ENCODE peak calls at places on chromosomes 4 and X, in seven cellular contexts. One of them, this sample, is unnamed.

GRCh38 chrX:13837290-13837745 is 20.4 kb upstream of the GPM6B start:
- DNase-seq in Jurkat, Clone E6-1: no peak
- DNase-seq in NAMALWA: no peak
- DNase-seq in mesendoderm: peak
- DNase-seq in adipocyte: no peak
- DNase-seq in NCI-H1417: no peak
- DNase-seq in cardiac fibroblast: no peak
- DNase-seq in this sample: no peak

GRCh38 chr4:156949373-156949814 is 22.2 kb downstream of the PDGFC start:
- DNase-seq in Jurkat, Clone E6-1: no peak
- DNase-seq in NAMALWA: no peak
- DNase-seq in mesendoderm: no peak
- DNase-seq in adipocyte: peak
- DNase-seq in NCI-H1417: no peak
- DNase-seq in cardiac fibroblast: peak
- DNase-seq in this sample: no peak

GRCh38 chrX:121479406-121479805 is 432.0 kb downstream of the GLUD2 start:
- DNase-seq in Jurkat, Clone E6-1: peak
- DNase-seq in NAMALWA: peak
- DNase-seq in mesendoderm: peak
- DNase-seq in adipocyte: no peak
- DNase-seq in NCI-H1417: no peak
- DNase-seq in cardiac fibroblast: peak
- DNase-seq in this sample: no peak

GRCh38 chr4:148273501-148273986 is 168.7 kb downstream of the NR3C2 start:
- DNase-seq in Jurkat, Clone E6-1: no peak
- DNase-seq in NAMALWA: no peak
- DNase-seq in mesendoderm: peak
- DNase-seq in adipocyte: no peak
- DNase-seq in NCI-H1417: no peak
- DNase-seq in cardiac fibroblast: no peak
- DNase-seq in this sample: no peak

GRCh38 chr4:124095596-124095995 is 616.9 kb downstream of the ANKRD50 start:
- DNase-seq in Jurkat, Clone E6-1: no peak
- DNase-seq in NAMALWA: no peak
- DNase-seq in mesendoderm: no peak
- DNase-seq in adipocyte: no peak
- DNase-seq in NCI-H1417: no peak
- DNase-seq in cardiac fibroblast: peak
- DNase-seq in this sample: no peak

GRCh38 chrX:10110984-10111363 is 45.8 kb upstream of the CLCN4 start:
- DNase-seq in Jurkat, Clone E6-1: no peak
- DNase-seq in NAMALWA: peak
- DNase-seq in mesendoderm: no peak
- DNase-seq in adipocyte: peak
- DNase-seq in NCI-H1417: no peak
- DNase-seq in cardiac fibroblast: no peak
- DNase-seq in this sample: no peak

GRCh38 chr4:6354119-6354518 is 84.5 kb downstream of the WFS1 start:
- DNase-seq in Jurkat, Clone E6-1: no peak
- DNase-seq in NAMALWA: no peak
- DNase-seq in mesendoderm: no peak
- DNase-seq in adipocyte: no peak
- DNase-seq in NCI-H1417: no peak
- DNase-seq in cardiac fibroblast: no peak
- DNase-seq in this sample: no peak

GRCh38 chrX:68895339-68896250 is 66.8 kb downstream of the EFNB1 start:
- DNase-seq in Jurkat, Clone E6-1: no peak
- DNase-seq in NAMALWA: no peak
- DNase-seq in mesendoderm: peak
- DNase-seq in adipocyte: peak
- DNase-seq in NCI-H1417: no peak
- DNase-seq in cardiac fibroblast: peak
- DNase-seq in this sample: peak

GRCh38 chr4:23484689-23485088 is 405.2 kb downstream of the PPARGC1A start:
- DNase-seq in Jurkat, Clone E6-1: no peak
- DNase-seq in NAMALWA: no peak
- DNase-seq in mesendoderm: peak
- DNase-seq in adipocyte: no peak
- DNase-seq in NCI-H1417: no peak
- DNase-seq in cardiac fibroblast: no peak
- DNase-seq in this sample: no peak

GRCh38 chrX:22060451-22060940 is 28.4 kb downstream of the PHEX start:
- DNase-seq in Jurkat, Clone E6-1: no peak
- DNase-seq in NAMALWA: no peak
- DNase-seq in mesendoderm: no peak
- DNase-seq in adipocyte: peak
- DNase-seq in NCI-H1417: no peak
- DNase-seq in cardiac fibroblast: peak
- DNase-seq in this sample: no peak

GRCh38 chr4:55920571-55920970 is 28.2 kb upstream of the CEP135 start:
- DNase-seq in Jurkat, Clone E6-1: no peak
- DNase-seq in NAMALWA: no peak
- DNase-seq in mesendoderm: no peak
- DNase-seq in adipocyte: no peak
- DNase-seq in NCI-H1417: no peak
- DNase-seq in cardiac fibroblast: peak
- DNase-seq in this sample: no peak

GRCh38 chr4:147368948-147369347 is 111.9 kb upstream of the EDNRA start:
- DNase-seq in Jurkat, Clone E6-1: no peak
- DNase-seq in NAMALWA: no peak
- DNase-seq in mesendoderm: no peak
- DNase-seq in adipocyte: peak
- DNase-seq in NCI-H1417: no peak
- DNase-seq in cardiac fibroblast: peak
- DNase-seq in this sample: no peak

GRCh38 chr4:86032476-86033022 is 327.3 kb downstream of the MAPK10 start:
- DNase-seq in Jurkat, Clone E6-1: no peak
- DNase-seq in NAMALWA: no peak
- DNase-seq in mesendoderm: no peak
- DNase-seq in adipocyte: peak
- DNase-seq in NCI-H1417: no peak
- DNase-seq in cardiac fibroblast: peak
- DNase-seq in this sample: no peak

GRCh38 chr4:40264995-40265909 is 68.4 kb downstream of the RHOH start:
- DNase-seq in Jurkat, Clone E6-1: peak
- DNase-seq in NAMALWA: peak
- DNase-seq in mesendoderm: peak
- DNase-seq in adipocyte: no peak
- DNase-seq in NCI-H1417: peak
- DNase-seq in cardiac fibroblast: peak
- DNase-seq in this sample: no peak

GRCh38 chr4:23423540-23423939 is 466.3 kb downstream of the PPARGC1A start:
- DNase-seq in Jurkat, Clone E6-1: no peak
- DNase-seq in NAMALWA: no peak
- DNase-seq in mesendoderm: no peak
- DNase-seq in adipocyte: no peak
- DNase-seq in NCI-H1417: no peak
- DNase-seq in cardiac fibroblast: no peak
- DNase-seq in this sample: no peak

GRCh38 chrX:19593684-19594083 is 78.4 kb upstream of the MAP3K15 start:
- DNase-seq in Jurkat, Clone E6-1: peak
- DNase-seq in NAMALWA: peak
- DNase-seq in mesendoderm: peak
- DNase-seq in adipocyte: peak
- DNase-seq in NCI-H1417: no peak
- DNase-seq in cardiac fibroblast: peak
- DNase-seq in this sample: peak

GRCh38 chrX:72121381-72121780 is 10.3 kb downstream of the RTL5 start:
- DNase-seq in Jurkat, Clone E6-1: no peak
- DNase-seq in NAMALWA: no peak
- DNase-seq in mesendoderm: no peak
- DNase-seq in adipocyte: peak
- DNase-seq in NCI-H1417: peak
- DNase-seq in cardiac fibroblast: peak
- DNase-seq in this sample: peak

GRCh38 chr4:54063737-54064316 is 578 bp downstream of the CHIC2 start:
- DNase-seq in Jurkat, Clone E6-1: no peak
- DNase-seq in NAMALWA: peak
- DNase-seq in mesendoderm: peak
- DNase-seq in adipocyte: peak
- DNase-seq in NCI-H1417: no peak
- DNase-seq in cardiac fibroblast: peak
- DNase-seq in this sample: peak

GRCh38 chr4:177008071-177008835 is 215.5 kb upstream of the VEGFC start:
- DNase-seq in Jurkat, Clone E6-1: no peak
- DNase-seq in NAMALWA: no peak
- DNase-seq in mesendoderm: no peak
- DNase-seq in adipocyte: peak
- DNase-seq in NCI-H1417: no peak
- DNase-seq in cardiac fibroblast: peak
- DNase-seq in this sample: no peak

GRCh38 chrX:123340691-123341090 is 156.6 kb downstream of the GRIA3 start:
- DNase-seq in Jurkat, Clone E6-1: no peak
- DNase-seq in NAMALWA: no peak
- DNase-seq in mesendoderm: no peak
- DNase-seq in adipocyte: peak
- DNase-seq in NCI-H1417: no peak
- DNase-seq in cardiac fibroblast: peak
- DNase-seq in this sample: no peak

GRCh38 chr4:72449705-72450104 is 119.3 kb downstream of the ADAMTS3 start:
- DNase-seq in Jurkat, Clone E6-1: no peak
- DNase-seq in NAMALWA: no peak
- DNase-seq in mesendoderm: no peak
- DNase-seq in adipocyte: peak
- DNase-seq in NCI-H1417: no peak
- DNase-seq in cardiac fibroblast: peak
- DNase-seq in this sample: no peak

GRCh38 chr4:41204400-41204978 is 9.9 kb downstream of the APBB2 start:
- DNase-seq in Jurkat, Clone E6-1: no peak
- DNase-seq in NAMALWA: no peak
- DNase-seq in mesendoderm: peak
- DNase-seq in adipocyte: peak
- DNase-seq in NCI-H1417: no peak
- DNase-seq in cardiac fibroblast: peak
- DNase-seq in this sample: peak

GRCh38 chr4:48331577-48332340 is 9.6 kb upstream of the SLAIN2 start:
- DNase-seq in Jurkat, Clone E6-1: no peak
- DNase-seq in NAMALWA: no peak
- DNase-seq in mesendoderm: no peak
- DNase-seq in adipocyte: peak
- DNase-seq in NCI-H1417: no peak
- DNase-seq in cardiac fibroblast: peak
- DNase-seq in this sample: no peak

GRCh38 chr4:100880012-100880411 is 362.2 kb upstream of the EMCN start:
- DNase-seq in Jurkat, Clone E6-1: peak
- DNase-seq in NAMALWA: no peak
- DNase-seq in mesendoderm: peak
- DNase-seq in adipocyte: no peak
- DNase-seq in NCI-H1417: no peak
- DNase-seq in cardiac fibroblast: no peak
- DNase-seq in this sample: no peak

GRCh38 chr4:174012135-174012923 is 271.1 kb downstream of the FBXO8 start:
- DNase-seq in Jurkat, Clone E6-1: no peak
- DNase-seq in NAMALWA: no peak
- DNase-seq in mesendoderm: no peak
- DNase-seq in adipocyte: peak
- DNase-seq in NCI-H1417: no peak
- DNase-seq in cardiac fibroblast: no peak
- DNase-seq in this sample: no peak

GRCh38 chrX:73262991-73263390 is 48.3 kb upstream of the NAP1L2 start:
- DNase-seq in Jurkat, Clone E6-1: peak
- DNase-seq in NAMALWA: peak
- DNase-seq in mesendoderm: peak
- DNase-seq in adipocyte: peak
- DNase-seq in NCI-H1417: no peak
- DNase-seq in cardiac fibroblast: peak
- DNase-seq in this sample: peak

GRCh38 chr4:154503598-154503997 is 12.0 kb upstream of the DCHS2 start:
- DNase-seq in Jurkat, Clone E6-1: peak
- DNase-seq in NAMALWA: peak
- DNase-seq in mesendoderm: peak
- DNase-seq in adipocyte: peak
- DNase-seq in NCI-H1417: no peak
- DNase-seq in cardiac fibroblast: peak
- DNase-seq in this sample: peak

GRCh38 chrX:37745835-37746234 is 34.0 kb upstream of the CYBB start:
- DNase-seq in Jurkat, Clone E6-1: no peak
- DNase-seq in NAMALWA: no peak
- DNase-seq in mesendoderm: no peak
- DNase-seq in adipocyte: no peak
- DNase-seq in NCI-H1417: no peak
- DNase-seq in cardiac fibroblast: no peak
- DNase-seq in this sample: no peak

GRCh38 chr4:93201471-93201870 is 627.1 kb upstream of the ATOH1 start:
- DNase-seq in Jurkat, Clone E6-1: no peak
- DNase-seq in NAMALWA: no peak
- DNase-seq in mesendoderm: no peak
- DNase-seq in adipocyte: no peak
- DNase-seq in NCI-H1417: no peak
- DNase-seq in cardiac fibroblast: no peak
- DNase-seq in this sample: no peak